ENCODE peak calls at places on chromosomes 5 and 9, in nine cellular contexts. One of them, this sample, is unnamed.

GRCh38 chr5:142316051-142316450 is 8.8 kb downstream of the SPRY4 start:
- DNase-seq in K562: no peak
- DNase-seq in GM12878: no peak
- DNase-seq in transverse colon: no peak
- DNase-seq in upper lobe of left lung: no peak
- DNase-seq in stomach: no peak
- DNase-seq in suprapubic skin: no peak
- DNase-seq in SK-N-SH: peak
- DNase-seq in HepG2: no peak
- DNase-seq in this sample: no peak

GRCh38 chr9:19154135-19154612 is 26.9 kb upstream of the PLIN2 start:
- DNase-seq in K562: peak
- DNase-seq in GM12878: no peak
- DNase-seq in transverse colon: no peak
- DNase-seq in upper lobe of left lung: no peak
- DNase-seq in stomach: no peak
- DNase-seq in suprapubic skin: peak
- DNase-seq in SK-N-SH: no peak
- DNase-seq in HepG2: peak
- DNase-seq in this sample: peak

GRCh38 chr9:82606761-82607382 is 456.1 kb downstream of the RASEF start:
- DNase-seq in K562: no peak
- DNase-seq in GM12878: peak
- DNase-seq in transverse colon: peak
- DNase-seq in upper lobe of left lung: no peak
- DNase-seq in stomach: peak
- DNase-seq in suprapubic skin: no peak
- DNase-seq in SK-N-SH: peak
- DNase-seq in HepG2: peak
- DNase-seq in this sample: peak

GRCh38 chr5:80254767-80255424 is 952 bp downstream of the SERINC5 start:
- DNase-seq in K562: no peak
- DNase-seq in GM12878: no peak
- DNase-seq in transverse colon: no peak
- DNase-seq in upper lobe of left lung: no peak
- DNase-seq in stomach: peak
- DNase-seq in suprapubic skin: no peak
- DNase-seq in SK-N-SH: peak
- DNase-seq in HepG2: no peak
- DNase-seq in this sample: no peak

GRCh38 chr9:113687107-113687679 is 188.9 kb upstream of the ZNF618 start:
- DNase-seq in K562: no peak
- DNase-seq in GM12878: no peak
- DNase-seq in transverse colon: no peak
- DNase-seq in upper lobe of left lung: no peak
- DNase-seq in stomach: no peak
- DNase-seq in suprapubic skin: no peak
- DNase-seq in SK-N-SH: no peak
- DNase-seq in HepG2: no peak
- DNase-seq in this sample: no peak

GRCh38 chr5:171419663-171420428 is 399 bp downstream of the FGF18 start:
- DNase-seq in K562: no peak
- DNase-seq in GM12878: no peak
- DNase-seq in transverse colon: peak
- DNase-seq in upper lobe of left lung: peak
- DNase-seq in stomach: peak
- DNase-seq in suprapubic skin: peak
- DNase-seq in SK-N-SH: peak
- DNase-seq in HepG2: no peak
- DNase-seq in this sample: no peak

GRCh38 chr5:41510176-41510831 is at the start of gene PLCXD3:
- DNase-seq in K562: no peak
- DNase-seq in GM12878: no peak
- DNase-seq in transverse colon: no peak
- DNase-seq in upper lobe of left lung: peak
- DNase-seq in stomach: peak
- DNase-seq in suprapubic skin: no peak
- DNase-seq in SK-N-SH: peak
- DNase-seq in HepG2: no peak
- DNase-seq in this sample: peak

GRCh38 chr5:78568676-78569075 is 79.9 kb downstream of the LHFPL2 start:
- DNase-seq in K562: no peak
- DNase-seq in GM12878: no peak
- DNase-seq in transverse colon: no peak
- DNase-seq in upper lobe of left lung: no peak
- DNase-seq in stomach: no peak
- DNase-seq in suprapubic skin: no peak
- DNase-seq in SK-N-SH: no peak
- DNase-seq in HepG2: no peak
- DNase-seq in this sample: no peak

GRCh38 chr9:119934497-119934896 is 565.3 kb upstream of the BRINP1 start:
- DNase-seq in K562: no peak
- DNase-seq in GM12878: no peak
- DNase-seq in transverse colon: no peak
- DNase-seq in upper lobe of left lung: no peak
- DNase-seq in stomach: no peak
- DNase-seq in suprapubic skin: no peak
- DNase-seq in SK-N-SH: no peak
- DNase-seq in HepG2: no peak
- DNase-seq in this sample: no peak

GRCh38 chr9:136058152-136058483 is 37.0 kb downstream of the NACC2 start:
- DNase-seq in K562: no peak
- DNase-seq in GM12878: no peak
- DNase-seq in transverse colon: no peak
- DNase-seq in upper lobe of left lung: peak
- DNase-seq in stomach: no peak
- DNase-seq in suprapubic skin: no peak
- DNase-seq in SK-N-SH: peak
- DNase-seq in HepG2: no peak
- DNase-seq in this sample: no peak

GRCh38 chr9:135330685-135331590 is 148.6 kb upstream of the PPP1R26 start:
- DNase-seq in K562: no peak
- DNase-seq in GM12878: no peak
- DNase-seq in transverse colon: no peak
- DNase-seq in upper lobe of left lung: peak
- DNase-seq in stomach: no peak
- DNase-seq in suprapubic skin: no peak
- DNase-seq in SK-N-SH: peak
- DNase-seq in HepG2: no peak
- DNase-seq in this sample: no peak

GRCh38 chr5:34563951-34564705 is 92.0 kb upstream of the RAI14 start:
- DNase-seq in K562: no peak
- DNase-seq in GM12878: no peak
- DNase-seq in transverse colon: no peak
- DNase-seq in upper lobe of left lung: peak
- DNase-seq in stomach: peak
- DNase-seq in suprapubic skin: no peak
- DNase-seq in SK-N-SH: no peak
- DNase-seq in HepG2: no peak
- DNase-seq in this sample: no peak

GRCh38 chr5:77138981-77139380 is 51.9 kb upstream of the ZBED3 start:
- DNase-seq in K562: no peak
- DNase-seq in GM12878: no peak
- DNase-seq in transverse colon: no peak
- DNase-seq in upper lobe of left lung: no peak
- DNase-seq in stomach: no peak
- DNase-seq in suprapubic skin: no peak
- DNase-seq in SK-N-SH: peak
- DNase-seq in HepG2: no peak
- DNase-seq in this sample: no peak

GRCh38 chr5:176637556-176637955 is 7.1 kb downstream of the EIF4E1B start:
- DNase-seq in K562: no peak
- DNase-seq in GM12878: no peak
- DNase-seq in transverse colon: no peak
- DNase-seq in upper lobe of left lung: no peak
- DNase-seq in stomach: no peak
- DNase-seq in suprapubic skin: no peak
- DNase-seq in SK-N-SH: no peak
- DNase-seq in HepG2: no peak
- DNase-seq in this sample: no peak

GRCh38 chr5:181087309-181087708 is 43.7 kb downstream of the OR2V1 start:
- DNase-seq in K562: no peak
- DNase-seq in GM12878: no peak
- DNase-seq in transverse colon: no peak
- DNase-seq in upper lobe of left lung: no peak
- DNase-seq in stomach: no peak
- DNase-seq in suprapubic skin: no peak
- DNase-seq in SK-N-SH: no peak
- DNase-seq in HepG2: no peak
- DNase-seq in this sample: no peak

GRCh38 chr5:181086410-181087229 is 44.3 kb downstream of the OR2V1 start:
- DNase-seq in K562: no peak
- DNase-seq in GM12878: no peak
- DNase-seq in transverse colon: no peak
- DNase-seq in upper lobe of left lung: no peak
- DNase-seq in stomach: no peak
- DNase-seq in suprapubic skin: no peak
- DNase-seq in SK-N-SH: no peak
- DNase-seq in HepG2: peak
- DNase-seq in this sample: no peak

GRCh38 chr5:181092428-181092827 is 38.5 kb downstream of the OR2V1 start:
- DNase-seq in K562: no peak
- DNase-seq in GM12878: no peak
- DNase-seq in transverse colon: no peak
- DNase-seq in upper lobe of left lung: no peak
- DNase-seq in stomach: no peak
- DNase-seq in suprapubic skin: no peak
- DNase-seq in SK-N-SH: no peak
- DNase-seq in HepG2: no peak
- DNase-seq in this sample: no peak

GRCh38 chr5:181084631-181085195 is 44.6 kb downstream of the BTNL9 start:
- DNase-seq in K562: no peak
- DNase-seq in GM12878: no peak
- DNase-seq in transverse colon: no peak
- DNase-seq in upper lobe of left lung: peak
- DNase-seq in stomach: no peak
- DNase-seq in suprapubic skin: no peak
- DNase-seq in SK-N-SH: no peak
- DNase-seq in HepG2: no peak
- DNase-seq in this sample: no peak

GRCh38 chr5:181088289-181088688 is 42.7 kb downstream of the OR2V1 start:
- DNase-seq in K562: peak
- DNase-seq in GM12878: no peak
- DNase-seq in transverse colon: no peak
- DNase-seq in upper lobe of left lung: no peak
- DNase-seq in stomach: no peak
- DNase-seq in suprapubic skin: no peak
- DNase-seq in SK-N-SH: no peak
- DNase-seq in HepG2: no peak
- DNase-seq in this sample: no peak
- TF ChIP-seq EP300 in K562: no peak
- TF ChIP-seq EP300 in GM12878: no peak
- TF ChIP-seq EP300 in transverse colon: no peak
- TF ChIP-seq EP300 in upper lobe of left lung: no peak
- TF ChIP-seq EP300 in stomach: no peak
- TF ChIP-seq EP300 in suprapubic skin: no peak
- TF ChIP-seq EP300 in SK-N-SH: no peak
- TF ChIP-seq EP300 in HepG2: no peak
- TF ChIP-seq EP300 in this sample: no peak

GRCh38 chr9:38036359-38037084 is 32.5 kb downstream of the SHB start:
- DNase-seq in K562: peak
- DNase-seq in GM12878: no peak
- DNase-seq in transverse colon: no peak
- DNase-seq in upper lobe of left lung: no peak
- DNase-seq in stomach: no peak
- DNase-seq in suprapubic skin: no peak
- DNase-seq in SK-N-SH: no peak
- DNase-seq in HepG2: no peak
- DNase-seq in this sample: peak
- TF ChIP-seq POLR2AphosphoS5 in K562: no peak
- TF ChIP-seq POLR2AphosphoS5 in GM12878: no peak
- TF ChIP-seq POLR2AphosphoS5 in transverse colon: no peak
- TF ChIP-seq POLR2AphosphoS5 in upper lobe of left lung: no peak
- TF ChIP-seq POLR2AphosphoS5 in stomach: no peak
- TF ChIP-seq POLR2AphosphoS5 in suprapubic skin: no peak
- TF ChIP-seq POLR2AphosphoS5 in SK-N-SH: no peak
- TF ChIP-seq POLR2AphosphoS5 in HepG2: no peak
- TF ChIP-seq POLR2AphosphoS5 in this sample: no peak

DNA sequence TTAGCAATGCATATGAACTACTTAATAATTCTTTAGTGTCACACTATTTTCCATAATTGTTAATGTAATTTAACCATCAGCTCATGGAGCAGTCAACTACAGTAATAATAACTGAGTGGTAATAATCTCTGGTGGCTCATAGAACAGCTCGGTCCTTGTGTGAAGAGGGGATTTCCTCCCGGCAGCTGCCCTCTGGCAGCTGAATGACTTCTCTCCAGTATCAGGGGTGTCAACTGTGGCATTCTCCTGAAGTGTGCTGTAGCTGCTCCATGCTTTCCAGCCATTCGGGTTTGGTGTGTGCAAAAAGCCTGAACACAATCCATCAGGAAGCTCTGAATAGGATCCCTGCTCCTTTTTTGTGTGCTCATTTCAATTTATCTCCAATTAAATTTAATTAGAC is 59.7 kb upstream of the BARX1 start:
- DNase-seq in K562: no peak
- DNase-seq in GM12878: no peak
- DNase-seq in transverse colon: no peak
- DNase-seq in upper lobe of left lung: no peak
- DNase-seq in stomach: no peak
- DNase-seq in suprapubic skin: no peak
- DNase-seq in SK-N-SH: no peak
- DNase-seq in HepG2: no peak
- DNase-seq in this sample: no peak
- TF ChIP-seq EP300 in K562: no peak
- TF ChIP-seq EP300 in GM12878: no peak
- TF ChIP-seq EP300 in transverse colon: no peak
- TF ChIP-seq EP300 in upper lobe of left lung: no peak
- TF ChIP-seq EP300 in stomach: no peak
- TF ChIP-seq EP300 in suprapubic skin: no peak
- TF ChIP-seq EP300 in SK-N-SH: no peak
- TF ChIP-seq EP300 in HepG2: no peak
- TF ChIP-seq EP300 in this sample: no peak

DNA sequence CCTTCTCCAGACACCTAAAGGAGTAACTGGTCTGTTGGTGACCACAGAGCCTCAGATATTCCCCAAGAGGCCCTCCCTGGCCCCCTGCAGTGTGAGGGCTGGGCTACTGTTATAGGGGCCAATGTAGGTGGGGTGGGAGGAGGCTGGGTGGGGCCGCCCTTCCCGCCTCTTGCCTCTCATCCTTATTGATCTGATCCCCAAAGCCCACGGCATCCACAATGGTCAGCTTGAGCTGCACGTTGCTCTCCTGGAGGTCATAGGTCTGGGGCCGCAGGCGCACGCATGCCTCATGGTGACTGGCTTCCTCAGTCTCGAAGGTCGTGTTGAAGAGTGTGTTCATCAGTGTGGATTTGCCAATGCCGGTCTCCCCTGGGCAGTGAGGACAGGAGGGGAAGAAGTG is 13.0 kb downstream of the SEPTIN8 start:
- DNase-seq in K562: no peak
- DNase-seq in GM12878: no peak
- DNase-seq in transverse colon: peak
- DNase-seq in upper lobe of left lung: peak
- DNase-seq in stomach: no peak
- DNase-seq in suprapubic skin: no peak
- DNase-seq in SK-N-SH: no peak
- DNase-seq in HepG2: no peak
- DNase-seq in this sample: no peak
- TF ChIP-seq POLR2AphosphoS5 in K562: no peak
- TF ChIP-seq POLR2AphosphoS5 in GM12878: no peak
- TF ChIP-seq POLR2AphosphoS5 in transverse colon: no peak
- TF ChIP-seq POLR2AphosphoS5 in upper lobe of left lung: no peak
- TF ChIP-seq POLR2AphosphoS5 in stomach: no peak
- TF ChIP-seq POLR2AphosphoS5 in suprapubic skin: no peak
- TF ChIP-seq POLR2AphosphoS5 in SK-N-SH: no peak
- TF ChIP-seq POLR2AphosphoS5 in HepG2: no peak
- TF ChIP-seq POLR2AphosphoS5 in this sample: no peak